ENCODE peak calls at places on chromosome 11, in six cellular contexts. P is BE2C, W is adrenal gland, M is Panc1, J is chondrocyte, B is WTC11. O is an unnamed sample.

GRCh38 chr11:36030707-36031365 is 87.0 kb downstream of the LDLRAD3 start:
- DNase-seq in P (peak; percentile 33), W (no peak), M (no peak), J (no peak), B (no peak), O (no peak)

GRCh38 chr11:84290647-84291046 is 1004.5 kb upstream of the CCDC90B start:
- DNase-seq in P (no peak), W (no peak), M (no peak), J (no peak), B (no peak), O (no peak)

GRCh38 chr11:73151371-73151870 is 9.3 kb upstream of the FCHSD2 start:
- DNase-seq in P (no peak), W (no peak), M (no peak), J (no peak), B (no peak), O (no peak)

GRCh38 chr11:33842236-33842915 is 49.5 kb downstream of the LMO2 start:
- DNase-seq in P (no peak), W (no peak), M (no peak), J (no peak), B (no peak), O (no peak)

GRCh38 chr11:119091966-119092879 is 7.5 kb downstream of the HMBS start:
- DNase-seq in P (no peak), W (no peak), M (no peak), J (no peak), B (no peak), O (no peak)

GRCh38 chr11:42631223-42631843 is 680.5 kb upstream of the API5 start:
- DNase-seq in P (peak; percentile 34), W (no peak), M (no peak), J (no peak), B (no peak), O (no peak)

GRCh38 chr11:106172389-106172991 is 95.0 kb downstream of the AASDHPPT start:
- DNase-seq in P (peak; percentile 20), W (no peak), M (no peak), J (no peak), B (no peak), O (no peak)

GRCh38 chr11:110337570-110338193 is 41.3 kb upstream of the RDX start:
- DNase-seq in P (no peak), W (peak; percentile 61), M (no peak), J (no peak), B (no peak), O (no peak)

GRCh38 chr11:65741185-65741584 is 20.6 kb upstream of the RNASEH2C start:
- DNase-seq in P (no peak), W (no peak), M (no peak), J (no peak), B (no peak), O (no peak)

GRCh38 chr11:65745049-65745448 is 24.5 kb upstream of the RNASEH2C start:
- DNase-seq in P (peak; percentile 43), W (no peak), M (no peak), J (no peak), B (no peak), O (no peak)

GRCh38 chr11:65744699-65745042 is 24.1 kb upstream of the RNASEH2C start:
- DNase-seq in P (no peak), W (no peak), M (no peak), J (no peak), B (no peak), O (no peak)

GRCh38 chr11:65742353-65742752 is 21.8 kb upstream of the RNASEH2C start:
- DNase-seq in P (no peak), W (no peak), M (no peak), J (no peak), B (no peak), O (no peak)

DNA sequence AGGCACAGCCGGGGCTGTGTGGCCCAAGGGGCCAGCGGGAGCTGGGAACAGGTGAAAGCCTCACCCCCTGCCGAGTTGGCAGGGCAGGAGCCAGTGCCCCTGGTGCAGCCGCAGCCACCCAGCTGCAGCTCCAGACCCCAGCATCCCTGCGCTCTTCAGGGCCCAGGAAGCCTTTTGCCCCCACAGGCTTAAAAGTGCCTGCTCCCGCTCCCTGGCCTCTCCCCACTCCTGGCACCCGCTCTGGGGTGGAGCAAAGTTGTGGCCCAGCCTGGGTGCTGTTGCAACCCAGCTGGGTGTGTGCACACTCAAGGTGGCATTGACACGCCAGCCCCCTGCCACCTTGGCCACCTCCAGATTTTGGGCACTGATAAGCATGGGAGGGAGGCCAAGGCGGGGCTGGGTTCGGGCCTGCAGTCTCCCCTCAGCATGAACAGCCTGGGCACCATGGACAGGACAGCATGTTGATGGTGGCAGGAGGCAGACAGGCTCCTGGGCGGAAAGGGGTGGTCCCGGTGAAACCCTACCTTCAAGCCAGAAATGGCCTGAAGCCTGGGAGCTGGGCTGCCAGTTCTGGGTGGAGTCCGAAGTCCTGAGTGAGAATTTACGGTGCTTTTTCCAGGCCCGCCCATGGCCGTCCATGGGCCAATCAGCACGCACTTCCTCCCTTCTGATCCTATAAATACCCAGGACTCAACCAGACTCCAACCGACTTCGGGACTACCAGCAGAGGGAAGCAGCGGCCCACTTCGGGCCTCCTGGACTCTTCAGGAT is 23.5 kb upstream of the RNASEH2C start:
- DNase-seq in P (peak; percentile 67), W (peak; percentile 38), M (no peak), J (no peak), B (peak; percentile 71), O (no peak)
- TF ChIP-seq CTCF in P (peak; percentile 71), W (no peak), M (peak; percentile 89), J (peak; percentile 68), B (no peak), O (no peak)

GRCh38 chr11:111923951-111924350 is 5.2 kb downstream of the C11orf52 start:
- DNase-seq in P (no peak), W (no peak), M (no peak), J (no peak), B (no peak), O (no peak)

GRCh38 chr11:111925953-111926352 is 7.2 kb downstream of the C11orf52 start:
- DNase-seq in P (no peak), W (no peak), M (no peak), J (no peak), B (no peak), O (no peak)

GRCh38 chr11:111923351-111923788 is 4.7 kb downstream of the C11orf52 start:
- DNase-seq in P (no peak), W (no peak), M (no peak), J (no peak), B (no peak), O (no peak)

GRCh38 chr11:111930472-111930871 is 6.7 kb upstream of the DIXDC1 start:
- DNase-seq in P (no peak), W (no peak), M (no peak), J (no peak), B (no peak), O (no peak)

DNA sequence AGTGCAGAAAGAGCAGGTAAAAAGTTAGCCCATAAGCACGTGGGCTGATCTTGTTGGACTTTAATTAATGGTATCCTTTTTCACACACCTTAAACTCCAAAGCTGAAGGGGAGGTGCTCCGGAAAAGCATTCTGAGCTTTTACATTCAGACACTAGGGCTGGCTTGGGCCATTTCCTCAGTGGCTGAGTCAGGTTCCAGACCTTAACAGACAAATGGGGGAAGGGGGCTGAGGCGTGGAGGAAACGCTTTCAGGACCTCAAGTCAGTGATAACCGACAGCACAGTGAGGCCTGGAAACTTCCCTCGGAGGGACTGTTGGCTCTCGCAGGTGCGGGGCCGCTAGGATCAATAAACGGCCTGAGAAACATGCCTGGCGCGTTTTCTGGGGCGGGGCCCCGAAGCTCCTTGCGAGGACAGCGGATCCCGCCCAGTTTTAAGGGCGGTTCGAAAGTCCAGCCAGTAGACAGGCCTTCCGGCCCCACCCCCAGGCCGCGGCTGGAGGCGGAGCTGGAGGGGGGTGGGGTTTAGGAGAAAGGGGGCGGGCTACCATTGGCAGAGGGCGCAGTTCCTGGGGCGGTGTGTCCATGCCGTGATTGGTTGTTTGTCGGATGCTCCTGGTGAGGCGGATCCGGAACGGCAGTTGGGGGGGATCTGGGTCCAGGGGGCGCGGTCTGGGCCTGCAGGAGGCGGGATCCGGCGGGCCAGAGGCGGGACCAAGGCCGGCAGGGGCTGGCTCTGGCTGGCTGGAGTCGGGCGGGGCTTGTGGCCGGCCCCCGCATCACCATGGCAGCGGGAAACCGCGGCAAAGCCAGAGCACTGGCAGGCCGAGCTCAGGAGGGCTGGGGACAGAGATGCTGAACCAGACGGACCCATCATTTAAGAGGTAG is 8.0 kb downstream of the C11orf52 start:
- DNase-seq in P (peak; percentile 98), W (peak; percentile 98), M (peak; percentile 87), J (peak; percentile 98), B (peak; percentile 97), O (peak; percentile 78)
- TF ChIP-seq CTCF in P (no peak), W (peak; percentile 47), M (no peak), J (peak; percentile 35), B (no peak), O (no peak)

DNA sequence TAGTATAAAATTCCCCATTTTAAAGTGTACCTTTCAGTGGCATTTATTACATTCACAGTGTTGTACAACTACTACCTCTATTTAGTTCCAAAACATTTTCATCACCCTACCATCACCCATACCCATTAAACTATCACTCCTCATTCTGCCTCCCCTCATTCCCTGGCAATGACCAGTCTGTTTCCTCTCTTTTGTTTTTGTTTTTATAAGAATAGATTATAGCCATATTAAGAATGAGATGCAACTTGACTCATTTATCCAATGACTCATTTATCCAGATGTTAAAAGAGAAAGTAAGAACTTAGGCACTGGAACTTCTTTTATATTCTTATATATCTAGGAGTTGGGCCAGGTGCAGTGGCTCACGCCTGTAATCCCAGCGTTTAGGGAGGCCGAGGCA is 156.3 kb downstream of the FAT3 start:
- DNase-seq in P (no peak), W (no peak), M (no peak), J (no peak), B (no peak), O (no peak)
- TF ChIP-seq CTCF in P (no peak), W (no peak), M (no peak), J (no peak), B (no peak), O (no peak)

GRCh38 chr11:60912851-60913550 is 957 bp upstream of the TMEM109 start:
- DNase-seq in P (no peak), W (no peak), M (no peak), J (no peak), B (no peak), O (no peak)

GRCh38 chr11:60914620-60915249 is 777 bp downstream of the TMEM109 start:
- DNase-seq in P (no peak), W (peak; percentile 40), M (no peak), J (no peak), B (no peak), O (no peak)

GRCh38 chr11:60912223-60912850 is 1.6 kb upstream of the TMEM109 start:
- DNase-seq in P (no peak), W (no peak), M (no peak), J (no peak), B (no peak), O (no peak)

GRCh38 chr11:60915250-60915914 is 1.4 kb downstream of the TMEM109 start:
- DNase-seq in P (no peak), W (peak; percentile 81), M (no peak), J (no peak), B (peak; percentile 65), O (no peak)

DNA sequence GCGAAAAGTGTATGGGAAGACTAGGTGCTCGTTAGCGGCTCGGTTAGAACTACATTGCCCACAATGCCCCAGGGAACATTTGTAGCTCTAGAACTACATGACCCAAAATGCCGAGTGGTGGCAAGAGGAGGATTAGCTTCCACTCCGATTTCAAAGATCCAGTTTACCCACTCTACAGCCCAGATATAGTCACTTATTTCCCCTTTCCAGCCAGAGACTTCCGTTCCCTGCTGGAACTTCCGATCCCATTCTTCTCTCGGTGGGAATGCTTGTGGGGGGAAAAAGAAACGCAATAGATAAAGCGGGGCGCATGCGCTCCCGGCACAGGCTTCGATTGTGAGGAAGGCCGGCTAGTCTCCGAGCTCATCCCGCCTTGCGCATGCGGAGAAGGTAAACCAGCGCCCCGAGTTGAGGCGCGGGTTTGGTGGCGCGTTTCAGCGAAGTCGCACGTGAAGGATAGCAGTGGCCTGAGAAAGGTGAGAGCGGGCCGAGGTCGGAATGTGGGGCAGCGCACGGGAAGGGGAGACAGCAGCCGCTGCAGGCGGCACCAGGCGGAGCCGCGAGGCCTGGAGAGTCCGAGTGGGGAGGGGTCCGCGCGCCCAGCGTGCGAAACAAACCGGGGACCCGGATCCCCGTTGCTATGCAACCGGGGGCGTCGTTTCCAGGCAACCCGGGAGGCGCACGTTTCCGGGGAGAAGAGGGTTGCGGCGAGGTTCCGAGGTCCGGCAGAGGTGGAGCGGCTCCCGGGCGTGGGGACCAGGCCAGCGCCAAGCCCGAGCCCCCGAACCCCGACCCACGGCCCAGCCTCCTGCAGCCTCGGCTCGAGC is at the start of gene TMEM109:
- DNase-seq in P (peak; percentile 79), W (peak; percentile 88), M (peak; percentile 79), J (no peak), B (peak; percentile 85), O (peak; percentile 60)
- TF ChIP-seq CTCF in P (no peak), W (peak; percentile 27), M (no peak), J (no peak), B (no peak), O (no peak)

O was measured in omental fat pad.